ENCODE peak calls at places on chromosomes 5 and 9, in five cellular contexts. R is transverse colon, V is MM.1S, G is GM23338, F is uterus. Z is an unnamed sample.
A peak's percentile ranks its signal among the peaks of the same experiment; 100 is the strongest.

GRCh38 chr9:35277649-35278359 is 116.0 kb downstream of the UNC13B start:
- DNase-seq in R (no peak), V (no peak), G (no peak), F (no peak), Z (no peak)

GRCh38 chr5:32508806-32509805 is 64.6 kb upstream of the ZFR start:
- DNase-seq in F (no peak), V (no peak), G (no peak), R (no peak), Z (no peak)

GRCh38 chr9:108351571-108351970 is 504.2 kb downstream of the ACTL7B start:
- DNase-seq in R (no peak), G (no peak), V (no peak), F (no peak), Z (no peak)

GRCh38 chr9:18979367-18979766 is 53.6 kb downstream of the SAXO1 start:
- DNase-seq in G (no peak), R (no peak), V (no peak), F (no peak), Z (no peak)

GRCh38 chr5:107464876-107465275 is 205.9 kb downstream of the EFNA5 start:
- DNase-seq in G (no peak), F (no peak), V (no peak), R (no peak), Z (no peak)

GRCh38 chr5:151509231-151509630 is 61.8 kb downstream of the SLC36A1 start:
- DNase-seq in R (no peak), G (no peak), V (no peak), F (no peak), Z (no peak)

GRCh38 chr9:70802206-70802605 is 319.2 kb downstream of the TRPM3 start:
- DNase-seq in F (no peak), V (no peak), R (no peak), G (no peak), Z (no peak)

GRCh38 chr5:171336486-171337206 is 27.6 kb downstream of the TLX3 start:
- DNase-seq in R (peak; percentile 20), V (peak; percentile 55), F (peak; percentile 24), G (peak; percentile 67), Z (peak; percentile 48)

GRCh38 chr9:113582698-113583200 is 119.2 kb downstream of the RGS3 start:
- DNase-seq in R (no peak), G (no peak), V (no peak), F (no peak), Z (no peak)

GRCh38 chr5:31355337-31355736 is 161.9 kb downstream of the CDH6 start:
- DNase-seq in G (no peak), F (no peak), R (no peak), V (no peak), Z (no peak)

GRCh38 chr9:2570615-2571479 is 50.7 kb upstream of the VLDLR start:
- DNase-seq in F (peak; percentile 75), G (no peak), V (no peak), R (peak; percentile 95), Z (peak; percentile 35)

GRCh38 chr5:134460551-134460950 is 48.9 kb upstream of the CDKN2AIPNL start:
- DNase-seq in F (no peak), G (no peak), V (no peak), R (no peak), Z (no peak)

GRCh38 chr5:9820696-9821449 is 190.7 kb upstream of the TAS2R1 start:
- DNase-seq in G (no peak), V (peak; percentile 57), F (no peak), R (no peak), Z (no peak)

GRCh38 chr5:116439891-116440290 is 134.7 kb downstream of the SEMA6A start:
- DNase-seq in V (no peak), G (no peak), R (no peak), F (no peak), Z (no peak)

GRCh38 chr5:139148986-139149385 is 49.2 kb downstream of the SIL1 start:
- DNase-seq in F (no peak), G (no peak), V (no peak), R (no peak), Z (no peak)

GRCh38 chr9:115328228-115328627 is 210.3 kb upstream of the TNC start:
- DNase-seq in G (no peak), F (peak; percentile 42), V (no peak), R (peak; percentile 9), Z (no peak)

GRCh38 chr9:86434039-86434726 is 80.0 kb upstream of the TUT7 start:
- DNase-seq in R (no peak), V (peak; percentile 51), F (peak; percentile 85), G (peak; percentile 78), Z (no peak)

GRCh38 chr9:97271292-97271691 is 36.2 kb upstream of the CCDC180 start:
- DNase-seq in V (no peak), G (peak; percentile 75), R (no peak), F (no peak), Z (no peak)

GRCh38 chr9:134493471-134494272 is 147.9 kb upstream of the COL5A1 start:
- DNase-seq in R (peak; percentile 3), G (no peak), F (no peak), V (no peak), Z (no peak)

GRCh38 chr5:128464596-128464995 is 73.4 kb downstream of the FBN2 start:
- DNase-seq in F (peak; percentile 18), R (no peak), V (no peak), G (no peak), Z (no peak)

GRCh38 chr9:2087500-2088313 is 72.6 kb downstream of the SMARCA2 start:
- DNase-seq in V (peak; percentile 76), F (no peak), G (peak; percentile 87), R (no peak), Z (no peak)

GRCh38 chr9:14433841-14434511 is 120.0 kb upstream of the NFIB start:
- DNase-seq in G (peak; percentile 39), V (no peak), F (peak; percentile 44), R (no peak), Z (no peak)

GRCh38 chr5:148224131-148224742 is 14.1 kb upstream of the MARCOL start:
- DNase-seq in G (no peak), F (no peak), V (no peak), R (no peak), Z (no peak)

GRCh38 chr5:131147258-131147657 is 17.8 kb downstream of the HINT1 start:
- DNase-seq in R (no peak), G (no peak), F (no peak), V (no peak), Z (no peak)

GRCh38 chr5:120405291-120405864 is 58.7 kb upstream of the PRR16 start:
- DNase-seq in F (no peak), R (no peak), V (peak; percentile 45), G (no peak), Z (no peak)

GRCh38 chr9:107215381-107215780 is 67.7 kb upstream of the RAD23B start:
- DNase-seq in R (no peak), G (no peak), V (no peak), F (no peak), Z (no peak)

GRCh38 chr9:69060766-69061165 is 25.2 kb downstream of the FXN start:
- DNase-seq in F (no peak), G (peak; percentile 20), V (no peak), R (no peak), Z (no peak)

GRCh38 chr5:159412284-159413046 is 82.2 kb upstream of the IL12B start:
- DNase-seq in G (peak; percentile 36), V (no peak), F (no peak), R (peak; percentile 12), Z (no peak)

GRCh38 chr9:5178126-5178805 is 7.2 kb downstream of the INSL6 start:
- DNase-seq in V (no peak), R (no peak), G (no peak), F (no peak), Z (no peak)

GRCh38 chr9:76699966-76700365 is 64.3 kb upstream of the PCA3 start:
- DNase-seq in R (no peak), F (no peak), V (no peak), G (no peak), Z (no peak)
- TF ChIP-seq CTCF in R (no peak), F (no peak), V (no peak), G (no peak), Z (no peak)

GRCh38 chr9:137028013-137028280 is at the start of gene ABCA2:
- DNase-seq in R (no peak), V (no peak), G (no peak), F (no peak), Z (no peak)

GRCh38 chr9:137027369-137028012 is 546 bp downstream of the ABCA2 start:
- DNase-seq in F (no peak), R (no peak), V (no peak), G (peak; percentile 48), Z (peak; percentile 51)

GRCh38 chr9:137025120-137025966 is 2.7 kb downstream of the ABCA2 start:
- DNase-seq in R (no peak), F (no peak), V (peak; percentile 60), G (no peak), Z (no peak)

GRCh38 chr9:137026828-137027227 is 1.2 kb downstream of the ABCA2 start:
- DNase-seq in F (no peak), G (no peak), R (no peak), V (no peak), Z (no peak)

GRCh38 chr9:137026384-137026783 is 1.7 kb downstream of the ABCA2 start:
- DNase-seq in F (no peak), R (no peak), G (no peak), V (no peak), Z (no peak)
- H3K4me1 ChIP-seq in F (peaks cover 18% of the 10 kb centered on the region), R (peaks cover 16% of the 10 kb centered on the region), G (peaks cover 7% of the 10 kb centered on the region), V (peaks cover 12% of the 10 kb centered on the region), Z (peaks cover 20% of the 10 kb centered on the region)

GRCh38 chr5:6633469-6634326 is 458 bp downstream of the SRD5A1 start:
- DNase-seq in G (peak; percentile 51), R (no peak), F (no peak), V (no peak), Z (peak; percentile 25)
- TF ChIP-seq CTCF in G (no peak), R (no peak), F (no peak), V (peak; percentile 9), Z (no peak)

DNA sequence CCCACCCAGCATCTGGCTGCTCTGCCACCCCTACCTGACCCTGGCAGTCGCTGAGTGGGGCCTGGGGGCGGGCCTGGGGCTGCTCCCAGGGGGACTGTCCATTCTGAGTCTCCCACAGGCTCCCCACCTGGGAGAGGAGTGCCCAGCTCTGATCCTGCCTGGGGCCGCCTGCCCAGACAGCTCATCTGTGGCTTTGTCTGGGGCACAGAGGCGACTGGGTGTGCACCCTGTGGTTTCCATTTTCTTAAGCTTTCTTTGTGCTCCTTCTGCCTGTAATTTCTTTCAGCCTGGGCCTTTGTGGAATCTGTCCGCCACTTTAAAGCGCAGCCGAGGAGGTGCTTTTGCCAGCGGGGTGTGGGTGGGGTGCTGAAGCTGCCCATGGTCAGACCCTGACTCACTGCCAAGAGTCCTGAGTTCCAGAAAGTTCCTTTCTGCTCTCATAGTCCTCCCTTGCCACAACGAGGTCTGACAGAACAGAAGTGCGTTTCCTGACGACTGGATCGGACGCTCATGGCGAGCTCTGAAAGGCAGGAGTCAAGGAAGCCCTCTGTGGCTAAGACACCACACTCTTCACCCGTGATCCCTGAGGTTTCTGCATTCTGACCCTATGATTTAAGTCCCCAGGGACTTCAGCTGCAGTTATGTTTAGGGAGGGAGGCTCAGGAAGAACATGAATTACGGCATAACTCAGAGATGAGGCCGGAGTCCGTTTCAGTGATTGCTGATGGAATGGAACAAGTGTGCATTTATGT is 225.0 kb downstream of the FANCC start:
- DNase-seq in V (no peak), G (peak; percentile 34), R (peak; percentile 57), F (no peak), Z (no peak)
- H3K4me1 ChIP-seq in V (no peaks in the 10 kb centered on the region), G (no peaks in the 10 kb centered on the region), R (peaks cover 30% of the 10 kb centered on the region), F (peaks cover 56% of the 10 kb centered on the region), Z (peaks cover 31% of the 10 kb centered on the region)

GRCh38 chr9:122865300-122865699 is 36.9 kb upstream of the PDCL start:
- DNase-seq in G (no peak), R (no peak), F (no peak), V (no peak), Z (no peak)
- TF ChIP-seq CTCF in G (no peak), R (no peak), F (no peak), V (no peak), Z (no peak)

Z was measured in Caco-2.